ENCODE peak calls at places on chromosomes 11 and 22, in four cellular contexts. G is K562, Y is HepG2, A is GM12878. H is an unnamed sample.

GRCh38 chr11:29018631-29019030 is 910.4 kb downstream of the METTL15 start:
- DNase-seq in G (no peak), Y (no peak), A (no peak), H (peak)

GRCh38 chr11:63667993-63668392 is 3.2 kb downstream of the ATL3 start:
- DNase-seq in G (no peak), Y (no peak), A (no peak), H (peak)

GRCh38 chr11:134574425-134574824 is 162.4 kb upstream of the B3GAT1 start:
- DNase-seq in G (no peak), Y (no peak), A (no peak), H (no peak)

GRCh38 chr11:104776501-104777170 is 121.6 kb downstream of the CASP12 start:
- DNase-seq in G (no peak), Y (no peak), A (no peak), H (no peak)

GRCh38 chr11:19604679-19605375 is 107.8 kb upstream of the NAV2 start:
- DNase-seq in G (no peak), Y (no peak), A (no peak), H (no peak)

GRCh38 chr22:48624401-48624800 is 1203.3 kb downstream of the BRD1 start:
- DNase-seq in G (no peak), Y (no peak), A (no peak), H (no peak)

GRCh38 chr22:48448821-48449220 is 1378.9 kb downstream of the BRD1 start:
- DNase-seq in G (no peak), Y (no peak), A (no peak), H (no peak)

GRCh38 chr11:33701302-33701701 is 676 bp upstream of the C11orf91 start:
- DNase-seq in G (no peak), Y (no peak), A (no peak), H (no peak)

GRCh38 chr22:23514317-23515038 is 65.6 kb downstream of the IGLL1 start:
- DNase-seq in G (peak), Y (no peak), A (no peak), H (no peak)

DNA sequence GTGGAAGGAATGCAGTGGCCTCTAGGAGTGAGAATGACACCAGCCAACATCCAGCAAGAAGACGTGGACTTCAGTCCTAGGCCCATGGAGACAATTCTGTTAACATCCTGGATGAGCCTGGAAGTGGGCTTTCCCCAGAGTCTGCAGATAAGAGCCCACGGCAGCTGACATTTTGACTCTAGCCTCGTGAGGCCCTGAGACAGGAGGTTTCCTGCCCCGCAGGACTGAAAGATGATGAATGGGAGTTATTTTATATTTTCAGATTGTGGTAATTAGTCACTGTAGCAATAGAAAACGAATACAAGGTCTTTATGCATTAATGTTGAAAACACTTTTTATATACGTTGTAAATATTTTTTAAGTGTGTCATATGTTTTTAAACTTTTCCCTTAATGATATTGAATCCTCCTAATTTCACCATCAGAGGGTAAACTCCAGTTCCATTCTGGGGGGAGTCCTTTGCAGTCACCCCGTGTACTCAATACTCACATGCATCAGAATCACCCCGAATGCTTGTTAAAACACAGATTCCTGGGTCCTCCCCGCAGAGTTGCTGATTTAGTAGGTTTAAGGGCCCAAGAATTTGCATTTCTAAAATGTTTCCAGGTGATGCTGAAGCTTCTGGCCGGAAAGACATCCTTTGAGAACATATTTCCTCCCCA is 545 bp upstream of the TPCN2 start:
- DNase-seq in G (no peak), Y (no peak), A (no peak), H (no peak)
- H3K4me2 ChIP-seq in G (peak), Y (peak), A (peak), H (peak)

DNA sequence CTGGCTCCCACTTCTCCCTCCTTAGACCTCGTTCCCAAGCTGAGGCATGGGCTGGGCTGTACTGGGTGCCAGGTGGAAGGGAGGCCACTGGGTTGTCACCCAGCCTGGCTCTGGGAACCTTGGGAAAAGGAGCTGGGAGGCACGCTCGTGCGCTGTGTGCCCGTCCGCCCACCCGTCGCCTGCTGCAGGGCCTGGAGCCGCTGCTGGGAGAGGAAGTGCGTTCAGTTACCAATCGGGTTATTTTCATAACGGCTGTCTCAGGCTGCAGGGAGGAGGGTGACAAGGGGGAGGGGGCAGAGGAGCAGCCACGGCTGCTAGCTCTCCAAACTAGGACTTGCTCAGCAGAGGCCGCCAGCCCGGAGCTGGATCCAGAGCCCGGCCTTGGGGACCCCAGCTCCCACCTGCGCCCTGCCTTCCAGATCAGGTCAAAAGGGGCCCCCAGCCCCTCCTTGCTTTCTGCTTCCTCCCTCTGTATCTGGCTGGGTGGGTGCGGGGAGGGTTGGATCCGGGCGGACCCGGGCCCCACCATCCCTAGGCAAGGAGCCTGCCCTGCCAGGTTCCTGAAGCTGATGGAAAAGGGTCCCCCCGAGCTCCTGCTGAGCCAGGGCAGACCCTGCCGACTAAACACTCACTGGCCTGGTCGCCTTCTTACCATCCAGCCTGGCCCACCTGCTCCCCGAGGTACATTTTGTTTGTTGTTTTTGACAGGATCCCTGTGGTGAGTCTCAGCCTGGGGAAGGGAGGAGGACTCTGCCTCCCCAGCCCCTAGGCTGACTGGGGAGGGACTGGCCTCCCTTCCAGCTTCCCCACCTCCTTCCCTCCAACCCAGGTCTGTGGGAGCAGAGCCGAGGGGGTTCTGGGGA is 14.3 kb downstream of the DGKZ start:
- DNase-seq in G (peak), Y (no peak), A (peak), H (no peak)
- TF ChIP-seq CHD4 in G (no peak), Y (no peak), A (no peak), H (no peak)

GRCh38 chr22:41480397-41480735 is 11.4 kb downstream of the ACO2 start:
- DNase-seq in G (no peak), Y (no peak), A (no peak), H (no peak)
- H3K4me2 ChIP-seq in G (no peak), Y (no peak), A (peak), H (no peak)

GRCh38 chr22:19632671-19633148 is 81.6 kb upstream of the SEPTIN5 start:
- DNase-seq in G (no peak), Y (no peak), A (no peak), H (no peak)

GRCh38 chr22:19634206-19634536 is 80.1 kb upstream of the SEPTIN5 start:
- DNase-seq in G (no peak), Y (no peak), A (no peak), H (no peak)

GRCh38 chr22:19635644-19636043 is 78.7 kb upstream of the SEPTIN5 start:
- DNase-seq in G (no peak), Y (no peak), A (no peak), H (no peak)

GRCh38 chr22:19636696-19637355 is 77.5 kb upstream of the SEPTIN5 start:
- DNase-seq in G (no peak), Y (no peak), A (no peak), H (no peak)

DNA sequence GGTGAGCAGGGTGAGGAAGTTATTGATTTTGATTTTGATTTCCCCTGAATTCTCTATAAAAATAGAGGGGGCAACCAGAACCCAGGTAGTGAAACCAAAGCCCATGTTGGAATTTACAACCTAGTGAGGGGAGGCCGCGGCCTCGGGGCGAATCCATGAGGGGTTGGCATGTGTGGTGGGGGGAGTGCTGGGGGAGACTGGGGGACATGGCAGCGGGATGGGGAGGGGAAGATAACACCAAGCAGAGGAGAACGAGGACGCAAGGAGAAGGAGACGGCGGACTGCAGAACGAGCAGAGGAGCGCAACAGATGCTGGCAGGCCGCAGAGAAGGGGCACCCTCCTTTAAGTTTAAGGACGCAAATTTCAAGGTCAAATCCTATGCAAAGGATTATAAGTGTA is 79.7 kb upstream of the SEPTIN5 start:
- DNase-seq in G (no peak), Y (no peak), A (no peak), H (no peak)
- TF ChIP-seq CHD4 in G (no peak), Y (no peak), A (no peak), H (no peak)